ENCODE peak calls at places on chromosomes 16 and 17, in ten cellular contexts. One of them, this sample, is unnamed.

GRCh38 chr16:66667944-66668343 is 28.6 kb downstream of the CMTM4 start:
- DNase-seq in activated T-cell treated with anti-CD3 and anti-CD28 coated beads for 1 hour: no peak
- DNase-seq in left cardiac atrium: no peak
- DNase-seq in GM13976: no peak
- DNase-seq in RWPE1: no peak
- DNase-seq in choroid plexus epithelial cell: no peak
- DNase-seq in stimulated activated CD4-positive, alpha-beta T cell treated with anti-CD3 and anti-CD28 coated beads, Interleukin-2, amount 100 ng/mL, for 24 hours: no peak
- DNase-seq in stimulated activated CD8-positive, alpha-beta memory T cell treated with anti-CD3 and anti-CD28 coated beads, Interleukin-12 subunit alpha, Interleukin-12 subunit beta, amount 100 ng/mL, for 4 hours: no peak
- DNase-seq in cardiac muscle cell: no peak
- DNase-seq in T-helper 1 cell: no peak
- DNase-seq in this sample: no peak

GRCh38 chr16:66459878-66460277 is 32.8 kb downstream of the BEAN1 start:
- DNase-seq in stimulated activated CD8-positive, alpha-beta memory T cell treated with anti-CD3 and anti-CD28 coated beads, Interleukin-12 subunit alpha, Interleukin-12 subunit beta, amount 100 ng/mL, for 4 hours: no peak
- DNase-seq in stimulated activated CD4-positive, alpha-beta T cell treated with anti-CD3 and anti-CD28 coated beads, Interleukin-2, amount 100 ng/mL, for 24 hours: no peak
- DNase-seq in cardiac muscle cell: no peak
- DNase-seq in GM13976: no peak
- DNase-seq in RWPE1: no peak
- DNase-seq in T-helper 1 cell: no peak
- DNase-seq in activated T-cell treated with anti-CD3 and anti-CD28 coated beads for 1 hour: no peak
- DNase-seq in left cardiac atrium: no peak
- DNase-seq in choroid plexus epithelial cell: peak
- DNase-seq in this sample: no peak

GRCh38 chr17:17714879-17715278 is 33.6 kb downstream of the RAI1 start:
- DNase-seq in stimulated activated CD4-positive, alpha-beta T cell treated with anti-CD3 and anti-CD28 coated beads, Interleukin-2, amount 100 ng/mL, for 24 hours: no peak
- DNase-seq in RWPE1: no peak
- DNase-seq in left cardiac atrium: no peak
- DNase-seq in stimulated activated CD8-positive, alpha-beta memory T cell treated with anti-CD3 and anti-CD28 coated beads, Interleukin-12 subunit alpha, Interleukin-12 subunit beta, amount 100 ng/mL, for 4 hours: no peak
- DNase-seq in choroid plexus epithelial cell: no peak
- DNase-seq in cardiac muscle cell: no peak
- DNase-seq in GM13976: no peak
- DNase-seq in T-helper 1 cell: no peak
- DNase-seq in activated T-cell treated with anti-CD3 and anti-CD28 coated beads for 1 hour: no peak
- DNase-seq in this sample: no peak

GRCh38 chr17:41692722-41693521 is 4.2 kb downstream of the EIF1 start:
- DNase-seq in stimulated activated CD4-positive, alpha-beta T cell treated with anti-CD3 and anti-CD28 coated beads, Interleukin-2, amount 100 ng/mL, for 24 hours: no peak
- DNase-seq in choroid plexus epithelial cell: peak
- DNase-seq in RWPE1: no peak
- DNase-seq in left cardiac atrium: no peak
- DNase-seq in T-helper 1 cell: no peak
- DNase-seq in cardiac muscle cell: no peak
- DNase-seq in stimulated activated CD8-positive, alpha-beta memory T cell treated with anti-CD3 and anti-CD28 coated beads, Interleukin-12 subunit alpha, Interleukin-12 subunit beta, amount 100 ng/mL, for 4 hours: no peak
- DNase-seq in GM13976: no peak
- DNase-seq in activated T-cell treated with anti-CD3 and anti-CD28 coated beads for 1 hour: no peak
- DNase-seq in this sample: no peak

GRCh38 chr17:31052187-31052889 is 42.4 kb upstream of the NF1 start:
- DNase-seq in cardiac muscle cell: no peak
- DNase-seq in stimulated activated CD8-positive, alpha-beta memory T cell treated with anti-CD3 and anti-CD28 coated beads, Interleukin-12 subunit alpha, Interleukin-12 subunit beta, amount 100 ng/mL, for 4 hours: no peak
- DNase-seq in GM13976: no peak
- DNase-seq in choroid plexus epithelial cell: peak
- DNase-seq in RWPE1: peak
- DNase-seq in left cardiac atrium: peak
- DNase-seq in activated T-cell treated with anti-CD3 and anti-CD28 coated beads for 1 hour: no peak
- DNase-seq in stimulated activated CD4-positive, alpha-beta T cell treated with anti-CD3 and anti-CD28 coated beads, Interleukin-2, amount 100 ng/mL, for 24 hours: no peak
- DNase-seq in T-helper 1 cell: no peak
- DNase-seq in this sample: no peak

GRCh38 chr16:56855936-56856335 is 9.1 kb upstream of the SLC12A3 start:
- DNase-seq in left cardiac atrium: no peak
- DNase-seq in GM13976: no peak
- DNase-seq in activated T-cell treated with anti-CD3 and anti-CD28 coated beads for 1 hour: no peak
- DNase-seq in stimulated activated CD4-positive, alpha-beta T cell treated with anti-CD3 and anti-CD28 coated beads, Interleukin-2, amount 100 ng/mL, for 24 hours: no peak
- DNase-seq in T-helper 1 cell: no peak
- DNase-seq in stimulated activated CD8-positive, alpha-beta memory T cell treated with anti-CD3 and anti-CD28 coated beads, Interleukin-12 subunit alpha, Interleukin-12 subunit beta, amount 100 ng/mL, for 4 hours: no peak
- DNase-seq in cardiac muscle cell: no peak
- DNase-seq in choroid plexus epithelial cell: no peak
- DNase-seq in RWPE1: no peak
- DNase-seq in this sample: peak

GRCh38 chr17:19727466-19728113 is 11.2 kb upstream of the SLC47A2 start:
- DNase-seq in T-helper 1 cell: no peak
- DNase-seq in stimulated activated CD8-positive, alpha-beta memory T cell treated with anti-CD3 and anti-CD28 coated beads, Interleukin-12 subunit alpha, Interleukin-12 subunit beta, amount 100 ng/mL, for 4 hours: no peak
- DNase-seq in GM13976: no peak
- DNase-seq in activated T-cell treated with anti-CD3 and anti-CD28 coated beads for 1 hour: no peak
- DNase-seq in RWPE1: no peak
- DNase-seq in left cardiac atrium: peak
- DNase-seq in stimulated activated CD4-positive, alpha-beta T cell treated with anti-CD3 and anti-CD28 coated beads, Interleukin-2, amount 100 ng/mL, for 24 hours: no peak
- DNase-seq in choroid plexus epithelial cell: peak
- DNase-seq in cardiac muscle cell: no peak
- DNase-seq in this sample: peak

GRCh38 chr17:70882504-70882903 is 713.2 kb downstream of the KCNJ2 start:
- DNase-seq in GM13976: no peak
- DNase-seq in T-helper 1 cell: no peak
- DNase-seq in choroid plexus epithelial cell: no peak
- DNase-seq in RWPE1: no peak
- DNase-seq in stimulated activated CD4-positive, alpha-beta T cell treated with anti-CD3 and anti-CD28 coated beads, Interleukin-2, amount 100 ng/mL, for 24 hours: no peak
- DNase-seq in cardiac muscle cell: no peak
- DNase-seq in left cardiac atrium: no peak
- DNase-seq in activated T-cell treated with anti-CD3 and anti-CD28 coated beads for 1 hour: no peak
- DNase-seq in stimulated activated CD8-positive, alpha-beta memory T cell treated with anti-CD3 and anti-CD28 coated beads, Interleukin-12 subunit alpha, Interleukin-12 subunit beta, amount 100 ng/mL, for 4 hours: no peak
- DNase-seq in this sample: no peak

GRCh38 chr17:30570596-30571265 is 93.5 kb downstream of the GOSR1 start:
- DNase-seq in stimulated activated CD8-positive, alpha-beta memory T cell treated with anti-CD3 and anti-CD28 coated beads, Interleukin-12 subunit alpha, Interleukin-12 subunit beta, amount 100 ng/mL, for 4 hours: no peak
- DNase-seq in activated T-cell treated with anti-CD3 and anti-CD28 coated beads for 1 hour: no peak
- DNase-seq in T-helper 1 cell: no peak
- DNase-seq in RWPE1: no peak
- DNase-seq in left cardiac atrium: no peak
- DNase-seq in cardiac muscle cell: no peak
- DNase-seq in stimulated activated CD4-positive, alpha-beta T cell treated with anti-CD3 and anti-CD28 coated beads, Interleukin-2, amount 100 ng/mL, for 24 hours: no peak
- DNase-seq in GM13976: no peak
- DNase-seq in choroid plexus epithelial cell: no peak
- DNase-seq in this sample: no peak

GRCh38 chr16:70407811-70408274 is 31.1 kb downstream of the ST3GAL2 start:
- DNase-seq in stimulated activated CD8-positive, alpha-beta memory T cell treated with anti-CD3 and anti-CD28 coated beads, Interleukin-12 subunit alpha, Interleukin-12 subunit beta, amount 100 ng/mL, for 4 hours: no peak
- DNase-seq in left cardiac atrium: no peak
- DNase-seq in cardiac muscle cell: no peak
- DNase-seq in stimulated activated CD4-positive, alpha-beta T cell treated with anti-CD3 and anti-CD28 coated beads, Interleukin-2, amount 100 ng/mL, for 24 hours: no peak
- DNase-seq in GM13976: no peak
- DNase-seq in choroid plexus epithelial cell: no peak
- DNase-seq in activated T-cell treated with anti-CD3 and anti-CD28 coated beads for 1 hour: no peak
- DNase-seq in T-helper 1 cell: no peak
- DNase-seq in RWPE1: no peak
- DNase-seq in this sample: no peak

GRCh38 chr16:85641776-85642176 is 28.7 kb downstream of the GSE1 start:
- DNase-seq in GM13976: no peak
- DNase-seq in stimulated activated CD8-positive, alpha-beta memory T cell treated with anti-CD3 and anti-CD28 coated beads, Interleukin-12 subunit alpha, Interleukin-12 subunit beta, amount 100 ng/mL, for 4 hours: no peak
- DNase-seq in T-helper 1 cell: no peak
- DNase-seq in RWPE1: no peak
- DNase-seq in cardiac muscle cell: no peak
- DNase-seq in left cardiac atrium: no peak
- DNase-seq in activated T-cell treated with anti-CD3 and anti-CD28 coated beads for 1 hour: no peak
- DNase-seq in choroid plexus epithelial cell: no peak
- DNase-seq in stimulated activated CD4-positive, alpha-beta T cell treated with anti-CD3 and anti-CD28 coated beads, Interleukin-2, amount 100 ng/mL, for 24 hours: no peak
- DNase-seq in this sample: no peak

GRCh38 chr16:66286527-66286926 is 80.0 kb upstream of the CDH5 start:
- DNase-seq in stimulated activated CD8-positive, alpha-beta memory T cell treated with anti-CD3 and anti-CD28 coated beads, Interleukin-12 subunit alpha, Interleukin-12 subunit beta, amount 100 ng/mL, for 4 hours: no peak
- DNase-seq in choroid plexus epithelial cell: no peak
- DNase-seq in left cardiac atrium: no peak
- DNase-seq in GM13976: no peak
- DNase-seq in cardiac muscle cell: no peak
- DNase-seq in T-helper 1 cell: no peak
- DNase-seq in RWPE1: no peak
- DNase-seq in stimulated activated CD4-positive, alpha-beta T cell treated with anti-CD3 and anti-CD28 coated beads, Interleukin-2, amount 100 ng/mL, for 24 hours: no peak
- DNase-seq in activated T-cell treated with anti-CD3 and anti-CD28 coated beads for 1 hour: no peak
- DNase-seq in this sample: no peak

GRCh38 chr17:40779181-40779909 is 3.0 kb downstream of the KRT27 start:
- DNase-seq in choroid plexus epithelial cell: no peak
- DNase-seq in activated T-cell treated with anti-CD3 and anti-CD28 coated beads for 1 hour: peak
- DNase-seq in left cardiac atrium: no peak
- DNase-seq in RWPE1: no peak
- DNase-seq in T-helper 1 cell: peak
- DNase-seq in GM13976: no peak
- DNase-seq in stimulated activated CD8-positive, alpha-beta memory T cell treated with anti-CD3 and anti-CD28 coated beads, Interleukin-12 subunit alpha, Interleukin-12 subunit beta, amount 100 ng/mL, for 4 hours: no peak
- DNase-seq in stimulated activated CD4-positive, alpha-beta T cell treated with anti-CD3 and anti-CD28 coated beads, Interleukin-2, amount 100 ng/mL, for 24 hours: peak
- DNase-seq in cardiac muscle cell: peak
- DNase-seq in this sample: no peak

GRCh38 chr17:60077672-60078519 is 825 bp downstream of the HEATR6 start:
- DNase-seq in cardiac muscle cell: no peak
- DNase-seq in activated T-cell treated with anti-CD3 and anti-CD28 coated beads for 1 hour: peak
- DNase-seq in stimulated activated CD8-positive, alpha-beta memory T cell treated with anti-CD3 and anti-CD28 coated beads, Interleukin-12 subunit alpha, Interleukin-12 subunit beta, amount 100 ng/mL, for 4 hours: no peak
- DNase-seq in T-helper 1 cell: peak
- DNase-seq in RWPE1: no peak
- DNase-seq in choroid plexus epithelial cell: peak
- DNase-seq in stimulated activated CD4-positive, alpha-beta T cell treated with anti-CD3 and anti-CD28 coated beads, Interleukin-2, amount 100 ng/mL, for 24 hours: no peak
- DNase-seq in GM13976: peak
- DNase-seq in left cardiac atrium: no peak
- DNase-seq in this sample: peak

GRCh38 chr17:35864853-35865252 is 3.8 kb downstream of the HEATR9 start:
- DNase-seq in stimulated activated CD4-positive, alpha-beta T cell treated with anti-CD3 and anti-CD28 coated beads, Interleukin-2, amount 100 ng/mL, for 24 hours: no peak
- DNase-seq in activated T-cell treated with anti-CD3 and anti-CD28 coated beads for 1 hour: no peak
- DNase-seq in stimulated activated CD8-positive, alpha-beta memory T cell treated with anti-CD3 and anti-CD28 coated beads, Interleukin-12 subunit alpha, Interleukin-12 subunit beta, amount 100 ng/mL, for 4 hours: no peak
- DNase-seq in GM13976: no peak
- DNase-seq in T-helper 1 cell: no peak
- DNase-seq in cardiac muscle cell: no peak
- DNase-seq in choroid plexus epithelial cell: no peak
- DNase-seq in left cardiac atrium: no peak
- DNase-seq in RWPE1: no peak
- DNase-seq in this sample: no peak

GRCh38 chr17:30964878-30965277 is 6.0 kb upstream of the RNF135 start:
- DNase-seq in GM13976: no peak
- DNase-seq in activated T-cell treated with anti-CD3 and anti-CD28 coated beads for 1 hour: no peak
- DNase-seq in choroid plexus epithelial cell: peak
- DNase-seq in stimulated activated CD8-positive, alpha-beta memory T cell treated with anti-CD3 and anti-CD28 coated beads, Interleukin-12 subunit alpha, Interleukin-12 subunit beta, amount 100 ng/mL, for 4 hours: no peak
- DNase-seq in T-helper 1 cell: no peak
- DNase-seq in left cardiac atrium: no peak
- DNase-seq in stimulated activated CD4-positive, alpha-beta T cell treated with anti-CD3 and anti-CD28 coated beads, Interleukin-2, amount 100 ng/mL, for 24 hours: no peak
- DNase-seq in cardiac muscle cell: no peak
- DNase-seq in RWPE1: no peak
- DNase-seq in this sample: no peak

GRCh38 chr17:55726440-55726839 is 3.8 kb upstream of the TMEM100 start:
- DNase-seq in choroid plexus epithelial cell: peak
- DNase-seq in cardiac muscle cell: no peak
- DNase-seq in T-helper 1 cell: no peak
- DNase-seq in stimulated activated CD8-positive, alpha-beta memory T cell treated with anti-CD3 and anti-CD28 coated beads, Interleukin-12 subunit alpha, Interleukin-12 subunit beta, amount 100 ng/mL, for 4 hours: no peak
- DNase-seq in stimulated activated CD4-positive, alpha-beta T cell treated with anti-CD3 and anti-CD28 coated beads, Interleukin-2, amount 100 ng/mL, for 24 hours: no peak
- DNase-seq in activated T-cell treated with anti-CD3 and anti-CD28 coated beads for 1 hour: no peak
- DNase-seq in GM13976: no peak
- DNase-seq in RWPE1: peak
- DNase-seq in left cardiac atrium: peak
- DNase-seq in this sample: no peak

GRCh38 chr16:81201267-81201666 is 37.2 kb upstream of the BCO1 start:
- DNase-seq in stimulated activated CD4-positive, alpha-beta T cell treated with anti-CD3 and anti-CD28 coated beads, Interleukin-2, amount 100 ng/mL, for 24 hours: no peak
- DNase-seq in GM13976: no peak
- DNase-seq in cardiac muscle cell: no peak
- DNase-seq in choroid plexus epithelial cell: no peak
- DNase-seq in RWPE1: no peak
- DNase-seq in T-helper 1 cell: no peak
- DNase-seq in left cardiac atrium: no peak
- DNase-seq in stimulated activated CD8-positive, alpha-beta memory T cell treated with anti-CD3 and anti-CD28 coated beads, Interleukin-12 subunit alpha, Interleukin-12 subunit beta, amount 100 ng/mL, for 4 hours: no peak
- DNase-seq in activated T-cell treated with anti-CD3 and anti-CD28 coated beads for 1 hour: no peak
- DNase-seq in this sample: no peak

GRCh38 chr17:19424934-19425868 is 14.2 kb downstream of the RNF112 start:
- DNase-seq in activated T-cell treated with anti-CD3 and anti-CD28 coated beads for 1 hour: no peak
- DNase-seq in GM13976: no peak
- DNase-seq in cardiac muscle cell: no peak
- DNase-seq in T-helper 1 cell: no peak
- DNase-seq in choroid plexus epithelial cell: no peak
- DNase-seq in RWPE1: no peak
- DNase-seq in stimulated activated CD8-positive, alpha-beta memory T cell treated with anti-CD3 and anti-CD28 coated beads, Interleukin-12 subunit alpha, Interleukin-12 subunit beta, amount 100 ng/mL, for 4 hours: no peak
- DNase-seq in stimulated activated CD4-positive, alpha-beta T cell treated with anti-CD3 and anti-CD28 coated beads, Interleukin-2, amount 100 ng/mL, for 24 hours: no peak
- DNase-seq in left cardiac atrium: no peak
- DNase-seq in this sample: no peak

GRCh38 chr17:30117548-30118155 is 1.0 kb downstream of the NSRP1 start:
- DNase-seq in choroid plexus epithelial cell: peak
- DNase-seq in GM13976: no peak
- DNase-seq in stimulated activated CD8-positive, alpha-beta memory T cell treated with anti-CD3 and anti-CD28 coated beads, Interleukin-12 subunit alpha, Interleukin-12 subunit beta, amount 100 ng/mL, for 4 hours: no peak
- DNase-seq in RWPE1: no peak
- DNase-seq in stimulated activated CD4-positive, alpha-beta T cell treated with anti-CD3 and anti-CD28 coated beads, Interleukin-2, amount 100 ng/mL, for 24 hours: no peak
- DNase-seq in left cardiac atrium: no peak
- DNase-seq in T-helper 1 cell: no peak
- DNase-seq in cardiac muscle cell: no peak
- DNase-seq in activated T-cell treated with anti-CD3 and anti-CD28 coated beads for 1 hour: no peak
- DNase-seq in this sample: no peak

GRCh38 chr17:64653325-64653984 is 8.7 kb downstream of the SMURF2 start:
- DNase-seq in activated T-cell treated with anti-CD3 and anti-CD28 coated beads for 1 hour: no peak
- DNase-seq in GM13976: no peak
- DNase-seq in stimulated activated CD8-positive, alpha-beta memory T cell treated with anti-CD3 and anti-CD28 coated beads, Interleukin-12 subunit alpha, Interleukin-12 subunit beta, amount 100 ng/mL, for 4 hours: no peak
- DNase-seq in stimulated activated CD4-positive, alpha-beta T cell treated with anti-CD3 and anti-CD28 coated beads, Interleukin-2, amount 100 ng/mL, for 24 hours: no peak
- DNase-seq in choroid plexus epithelial cell: peak
- DNase-seq in left cardiac atrium: no peak
- DNase-seq in RWPE1: no peak
- DNase-seq in cardiac muscle cell: no peak
- DNase-seq in T-helper 1 cell: no peak
- DNase-seq in this sample: no peak

GRCh38 chr16:14494396-14494795 is 135.7 kb downstream of the PARN start:
- DNase-seq in choroid plexus epithelial cell: no peak
- DNase-seq in left cardiac atrium: no peak
- DNase-seq in T-helper 1 cell: no peak
- DNase-seq in GM13976: no peak
- DNase-seq in stimulated activated CD8-positive, alpha-beta memory T cell treated with anti-CD3 and anti-CD28 coated beads, Interleukin-12 subunit alpha, Interleukin-12 subunit beta, amount 100 ng/mL, for 4 hours: no peak
- DNase-seq in RWPE1: no peak
- DNase-seq in cardiac muscle cell: no peak
- DNase-seq in stimulated activated CD4-positive, alpha-beta T cell treated with anti-CD3 and anti-CD28 coated beads, Interleukin-2, amount 100 ng/mL, for 24 hours: no peak
- DNase-seq in activated T-cell treated with anti-CD3 and anti-CD28 coated beads for 1 hour: no peak
- DNase-seq in this sample: no peak

GRCh38 chr16:3095869-3096268 is 3.2 kb downstream of the ZSCAN10 start:
- DNase-seq in stimulated activated CD8-positive, alpha-beta memory T cell treated with anti-CD3 and anti-CD28 coated beads, Interleukin-12 subunit alpha, Interleukin-12 subunit beta, amount 100 ng/mL, for 4 hours: peak
- DNase-seq in stimulated activated CD4-positive, alpha-beta T cell treated with anti-CD3 and anti-CD28 coated beads, Interleukin-2, amount 100 ng/mL, for 24 hours: peak
- DNase-seq in RWPE1: no peak
- DNase-seq in cardiac muscle cell: no peak
- DNase-seq in activated T-cell treated with anti-CD3 and anti-CD28 coated beads for 1 hour: no peak
- DNase-seq in T-helper 1 cell: peak
- DNase-seq in choroid plexus epithelial cell: no peak
- DNase-seq in left cardiac atrium: no peak
- DNase-seq in GM13976: peak
- DNase-seq in this sample: no peak

GRCh38 chr16:83959621-83960434 is 6.8 kb downstream of the OSGIN1 start:
- DNase-seq in activated T-cell treated with anti-CD3 and anti-CD28 coated beads for 1 hour: no peak
- DNase-seq in RWPE1: no peak
- DNase-seq in GM13976: no peak
- DNase-seq in choroid plexus epithelial cell: peak
- DNase-seq in left cardiac atrium: no peak
- DNase-seq in cardiac muscle cell: no peak
- DNase-seq in stimulated activated CD8-positive, alpha-beta memory T cell treated with anti-CD3 and anti-CD28 coated beads, Interleukin-12 subunit alpha, Interleukin-12 subunit beta, amount 100 ng/mL, for 4 hours: no peak
- DNase-seq in T-helper 1 cell: no peak
- DNase-seq in stimulated activated CD4-positive, alpha-beta T cell treated with anti-CD3 and anti-CD28 coated beads, Interleukin-2, amount 100 ng/mL, for 24 hours: no peak
- DNase-seq in this sample: no peak

GRCh38 chr16:54361246-54361645 is 74.7 kb upstream of the IRX3 start:
- DNase-seq in GM13976: no peak
- DNase-seq in cardiac muscle cell: no peak
- DNase-seq in activated T-cell treated with anti-CD3 and anti-CD28 coated beads for 1 hour: no peak
- DNase-seq in choroid plexus epithelial cell: no peak
- DNase-seq in T-helper 1 cell: no peak
- DNase-seq in stimulated activated CD8-positive, alpha-beta memory T cell treated with anti-CD3 and anti-CD28 coated beads, Interleukin-12 subunit alpha, Interleukin-12 subunit beta, amount 100 ng/mL, for 4 hours: no peak
- DNase-seq in stimulated activated CD4-positive, alpha-beta T cell treated with anti-CD3 and anti-CD28 coated beads, Interleukin-2, amount 100 ng/mL, for 24 hours: no peak
- DNase-seq in RWPE1: no peak
- DNase-seq in left cardiac atrium: no peak
- DNase-seq in this sample: no peak